ENCODE peak calls at places on chromosome 16, in four cellular contexts. X is omental fat pad, W is AG20443, K is endodermal cell. V is an unnamed sample.

GRCh38 chr16:8388684-8389083 is 201.6 kb downstream of the TMEM114 start:
- DNase-seq in X (no peak), W (no peak), K (no peak), V (no peak)

GRCh38 chr16:28264656-28265055 is 27.7 kb upstream of the SBK1 start:
- DNase-seq in X (peak; percentile 26), W (peak; percentile 42), K (no peak), V (no peak)

GRCh38 chr16:85402910-85403692 is 210.0 kb upstream of the GSE1 start:
- DNase-seq in X (no peak), W (peak; percentile 59), K (peak; percentile 73), V (no peak)

GRCh38 chr16:86931410-86931941 is 353.1 kb downstream of the FOXL1 start:
- DNase-seq in X (no peak), W (peak; percentile 88), K (no peak), V (peak; percentile 87)

GRCh38 chr16:64391009-64391663 is 730.7 kb downstream of the CDH11 start:
- DNase-seq in X (no peak), W (peak; percentile 30), K (no peak), V (no peak)

GRCh38 chr16:72850863-72851262 is 197.1 kb downstream of the ZFHX3 start:
- DNase-seq in X (no peak), W (peak; percentile 73), K (no peak), V (no peak)

GRCh38 chr16:81315271-81316175 is 761 bp downstream of the GAN start:
- DNase-seq in X (peak; percentile 48), W (peak; percentile 79), K (peak; percentile 63), V (no peak)

GRCh38 chr16:84643180-84643583 is 5.1 kb upstream of the KLHL36 start:
- DNase-seq in X (peak; percentile 31), W (peak; percentile 93), K (peak; percentile 64), V (peak; percentile 80)

GRCh38 chr16:67150058-67150832 is 553 bp downstream of the B3GNT9 start:
- DNase-seq in X (no peak), W (peak; percentile 86), K (peak; percentile 93), V (no peak)

GRCh38 chr16:984736-985135 is 3.2 kb downstream of the SOX8 start:
- DNase-seq in X (no peak), W (no peak), K (no peak), V (no peak)

GRCh38 chr16:8863594-8864424 is 5.0 kb downstream of the CARHSP1 start:
- DNase-seq in X (no peak), W (peak; percentile 49), K (peak; percentile 81), V (no peak)

GRCh38 chr16:55499951-55500350 is 8.9 kb upstream of the LPCAT2 start:
- DNase-seq in X (no peak), W (peak; percentile 91), K (peak; percentile 20), V (peak; percentile 97)

GRCh38 chr16:55377840-55378239 is 53.8 kb downstream of the IRX6 start:
- DNase-seq in X (no peak), W (no peak), K (no peak), V (no peak)

GRCh38 chr16:57042157-57043111 is 49.9 kb upstream of the CPNE2 start:
- DNase-seq in X (no peak), W (no peak), K (no peak), V (no peak)

GRCh38 chr16:1491327-1491726 is 1.8 kb upstream of the TELO2 start:
- DNase-seq in X (no peak), W (no peak), K (no peak), V (no peak)

GRCh38 chr16:974001-974601 is 3.3 kb upstream of the LMF1 start:
- DNase-seq in X (no peak), W (no peak), K (no peak), V (no peak)

GRCh38 chr16:69467531-69468204 is 43.2 kb downstream of the CYB5B start:
- DNase-seq in X (no peak), W (no peak), K (no peak), V (no peak)

GRCh38 chr16:66315210-66315825 is 51.2 kb upstream of the CDH5 start:
- DNase-seq in X (no peak), W (peak; percentile 90), K (peak; percentile 89), V (peak; percentile 59)

GRCh38 chr16:58197314-58198012 is 443 bp downstream of the CSNK2A2 start:
- DNase-seq in X (no peak), W (peak; percentile 39), K (peak; percentile 57), V (no peak)

GRCh38 chr16:50266337-50267091 is at the start of gene ADCY7:
- DNase-seq in X (no peak), W (peak; percentile 87), K (peak; percentile 80), V (peak; percentile 32)

GRCh38 chr16:17409894-17410293 is 60.9 kb downstream of the XYLT1 start:
- DNase-seq in X (no peak), W (no peak), K (no peak), V (no peak)

GRCh38 chr16:15403392-15403995 is 7.9 kb downstream of the MPV17L start:
- DNase-seq in X (no peak), W (no peak), K (no peak), V (no peak)

GRCh38 chr16:73171380-73171779 is 123.5 kb upstream of the ZFHX3 start:
- DNase-seq in X (no peak), W (no peak), K (peak; percentile 75), V (no peak)

GRCh38 chr16:47392114-47392513 is 68.7 kb downstream of the ITFG1 start:
- DNase-seq in X (no peak), W (no peak), K (no peak), V (peak; percentile 40)

GRCh38 chr16:82580293-82580900 is 46.4 kb upstream of the CDH13 start:
- DNase-seq in X (no peak), W (peak; percentile 39), K (peak; percentile 72), V (peak; percentile 12)

GRCh38 chr16:67917140-67917851 is 14.4 kb downstream of the CTRL start:
- DNase-seq in X (no peak), W (peak; percentile 55), K (no peak), V (no peak)

GRCh38 chr16:13696017-13696416 is 223.9 kb upstream of the ERCC4 start:
- DNase-seq in X (no peak), W (no peak), K (no peak), V (no peak)

GRCh38 chr16:72467157-72467759 is 295.3 kb upstream of the PMFBP1 start:
- DNase-seq in X (no peak), W (peak; percentile 46), K (peak; percentile 55), V (peak; percentile 45)

GRCh38 chr16:680967-681745 is 946 bp downstream of the STUB1 start:
- DNase-seq in X (no peak), W (no peak), K (peak; percentile 73), V (no peak)

GRCh38 chr16:48384305-48384981 is 770 bp downstream of the SIAH1 start:
- DNase-seq in X (no peak), W (peak; percentile 81), K (peak; percentile 85), V (no peak)

GRCh38 chr16:3086596-3087242 is 12.4 kb downstream of the ZSCAN10 start:
- DNase-seq in X (no peak), W (no peak), K (peak; percentile 55), V (no peak)

GRCh38 chr16:23141959-23142740 is 7.1 kb downstream of the USP31 start:
- DNase-seq in X (no peak), W (no peak), K (no peak), V (no peak)

GRCh38 chr16:47503936-47504335 is 42.8 kb downstream of the PHKB start:
- DNase-seq in X (no peak), W (no peak), K (no peak), V (no peak)

GRCh38 chr16:11201498-11202259 is 54.3 kb downstream of the SOCS1 start:
- DNase-seq in X (no peak), W (peak; percentile 83), K (peak; percentile 86), V (no peak)

GRCh38 chr16:79100456-79100855 is 500.1 kb downstream of the MAF start:
- DNase-seq in X (no peak), W (no peak), K (no peak), V (no peak)

GRCh38 chr16:87317766-87318121 is 552 bp upstream of the C16orf95 start:
- DNase-seq in X (no peak), W (peak; percentile 82), K (no peak), V (no peak)

GRCh38 chr16:15435216-15435864 is 952 bp downstream of the BMERB1 start:
- DNase-seq in X (no peak), W (no peak), K (peak; percentile 61), V (no peak)

GRCh38 chr16:8622315-8622656 is 788 bp downstream of the METTL22 start:
- DNase-seq in X (no peak), W (no peak), K (no peak), V (no peak)

V was measured in astrocyte of the cerebellum.